ENCODE peak calls at places on chromosome 22, in four cellular contexts. One of them, this sample, is unnamed.

GRCh38 chr22:19197997-19198865 is 19.7 kb upstream of the SLC25A1 start:
- DNase-seq in dorsolateral prefrontal cortex: no peak
- DNase-seq in non-pigmented ciliary epithelial cell: no peak
- DNase-seq in fibroblast of villous mesenchyme: no peak
- DNase-seq in this sample: no peak

GRCh38 chr22:33272180-33272579 is 214.0 kb upstream of the SYN3 start:
- DNase-seq in dorsolateral prefrontal cortex: no peak
- DNase-seq in non-pigmented ciliary epithelial cell: no peak
- DNase-seq in fibroblast of villous mesenchyme: no peak
- DNase-seq in this sample: peak; percentile 41

GRCh38 chr22:33227791-33228190 is 169.6 kb upstream of the SYN3 start:
- DNase-seq in dorsolateral prefrontal cortex: no peak
- DNase-seq in non-pigmented ciliary epithelial cell: no peak
- DNase-seq in fibroblast of villous mesenchyme: no peak
- DNase-seq in this sample: no peak

GRCh38 chr22:37972527-37972926 is 11.8 kb downstream of the SOX10 start:
- DNase-seq in dorsolateral prefrontal cortex: no peak
- DNase-seq in non-pigmented ciliary epithelial cell: no peak
- DNase-seq in fibroblast of villous mesenchyme: no peak
- DNase-seq in this sample: no peak

GRCh38 chr22:38657248-38657909 is 941 bp downstream of the CBY1 start:
- DNase-seq in dorsolateral prefrontal cortex: no peak
- DNase-seq in non-pigmented ciliary epithelial cell: no peak
- DNase-seq in fibroblast of villous mesenchyme: peak; percentile 36
- DNase-seq in this sample: no peak

GRCh38 chr22:49660794-49661781 is 166.6 kb downstream of the BRD1 start:
- DNase-seq in dorsolateral prefrontal cortex: peak; percentile 18
- DNase-seq in non-pigmented ciliary epithelial cell: no peak
- DNase-seq in fibroblast of villous mesenchyme: no peak
- DNase-seq in this sample: no peak

GRCh38 chr22:18968011-18968749 is 32.1 kb upstream of the PRODH start:
- DNase-seq in dorsolateral prefrontal cortex: no peak
- DNase-seq in non-pigmented ciliary epithelial cell: no peak
- DNase-seq in fibroblast of villous mesenchyme: peak; percentile 37
- DNase-seq in this sample: no peak

GRCh38 chr22:38469306-38469781 is 1.4 kb downstream of the KDELR3 start:
- DNase-seq in dorsolateral prefrontal cortex: no peak
- DNase-seq in non-pigmented ciliary epithelial cell: no peak
- DNase-seq in fibroblast of villous mesenchyme: no peak
- DNase-seq in this sample: no peak

GRCh38 chr22:42375982-42376381 is 56.2 kb downstream of the NFAM1 start:
- DNase-seq in dorsolateral prefrontal cortex: no peak
- DNase-seq in non-pigmented ciliary epithelial cell: no peak
- DNase-seq in fibroblast of villous mesenchyme: no peak
- DNase-seq in this sample: no peak